ENCODE peak calls at places on chromosomes 16 and 17, in four cellular contexts. K is upper lobe of right lung, Q is C1 segment of cervical spinal cord, D is Calu3. Z is an unnamed sample.

GRCh38 chr17:27206447-27206846 is 87.5 kb upstream of the WSB1 start:
- DNase-seq in K (no peak), Q (no peak), D (peak; percentile 27), Z (no peak)

GRCh38 chr16:75244225-75244792 is 7.1 kb downstream of the BCAR1 start:
- DNase-seq in K (no peak), Q (no peak), D (peak; percentile 70), Z (peak; percentile 89)

GRCh38 chr17:72351884-72352346 is 231.1 kb downstream of the SOX9 start:
- DNase-seq in K (no peak), Q (no peak), D (no peak), Z (no peak)

GRCh38 chr17:45816966-45817365 is 27.7 kb upstream of the SPPL2C start:
- DNase-seq in K (no peak), Q (no peak), D (no peak), Z (no peak)

GRCh38 chr17:45895304-45895968 is 1.1 kb downstream of the MAPT start:
- DNase-seq in K (no peak), Q (peak; percentile 69), D (peak; percentile 39), Z (no peak)

GRCh38 chr17:72349508-72350472 is 229.0 kb downstream of the SOX9 start:
- DNase-seq in K (no peak), Q (no peak), D (no peak), Z (no peak)

GRCh38 chr16:89325861-89326471 is 108.5 kb downstream of the ZNF778 start:
- DNase-seq in K (peak; percentile 64), Q (peak; percentile 15), D (peak; percentile 43), Z (peak; percentile 65)

GRCh38 chr16:25007284-25007984 is 7.7 kb downstream of the ARHGAP17 start:
- DNase-seq in K (no peak), Q (no peak), D (no peak), Z (no peak)

GRCh38 chr17:74042744-74043486 is 160.6 kb upstream of the RPL38 start:
- DNase-seq in K (no peak), Q (no peak), D (peak; percentile 38), Z (no peak)

GRCh38 chr17:77285594-77286390 is 145.0 kb downstream of the SEC14L1 start:
- DNase-seq in K (peak; percentile 94), Q (no peak), D (peak; percentile 80), Z (peak; percentile 92)

GRCh38 chr17:37358098-37358829 is 17.5 kb upstream of the C17orf78 start:
- DNase-seq in K (peak; percentile 78), Q (peak; percentile 45), D (peak; percentile 86), Z (no peak)

GRCh38 chr16:6573577-6573976 is 759.1 kb upstream of the RBFOX1 start:
- DNase-seq in K (peak; percentile 67), Q (peak; percentile 27), D (no peak), Z (no peak)

GRCh38 chr17:8803531-8804416 is 4.6 kb upstream of the MFSD6L start:
- DNase-seq in K (no peak), Q (no peak), D (no peak), Z (no peak)

GRCh38 chr17:17056167-17056562 is 13.9 kb downstream of the MPRIP start:
- DNase-seq in K (peak; percentile 66), Q (no peak), D (no peak), Z (no peak)

GRCh38 chr16:77636615-77637014 is 85.7 kb upstream of the NUDT7 start:
- DNase-seq in K (no peak), Q (no peak), D (no peak), Z (no peak)

GRCh38 chr17:17570207-17570797 is 21.2 kb downstream of the PEMT start:
- DNase-seq in K (no peak), Q (peak; percentile 7), D (peak; percentile 61), Z (no peak)

GRCh38 chr17:13601776-13602551 is at the start of gene HS3ST3A1:
- DNase-seq in K (peak; percentile 66), Q (no peak), D (peak; percentile 7), Z (peak; percentile 80)

GRCh38 chr17:28613916-28614315 is at the start of gene RSKR:
- DNase-seq in K (no peak), Q (no peak), D (no peak), Z (no peak)

GRCh38 chr16:2210386-2211365 is at the start of gene BRICD5:
- DNase-seq in K (no peak), Q (no peak), D (no peak), Z (peak; percentile 70)

Z was measured in kidney.